ENCODE peak calls at places on chromosome 21, in seven cellular contexts. T, M, B, I, H, F and Z are unnamed samples.

GRCh38 chr21:34737115-34737514 is 68.3 kb downstream of the CLIC6 start:
- DNase-seq in M (no peak), T (peak; percentile 49), H (no peak), B (no peak), F (no peak), I (no peak), Z (no peak)

GRCh38 chr21:31395268-31395667 is 51.2 kb upstream of the TIAM1 start:
- DNase-seq in M (no peak), T (no peak), B (no peak), I (no peak), F (no peak), H (no peak), Z (no peak)

GRCh38 chr21:32364387-32364786 is 28.4 kb downstream of the URB1 start:
- DNase-seq in T (peak; percentile 23), B (no peak), M (no peak), F (no peak), I (no peak), H (peak; percentile 48), Z (peak; percentile 10)

GRCh38 chr21:29299906-29300546 is 1.3 kb downstream of the BACH1 start:
- DNase-seq in T (peak; percentile 98), H (peak; percentile 39), B (peak; percentile 2), F (peak; percentile 86), M (peak; percentile 68), I (peak; percentile 89), Z (peak; percentile 60)

GRCh38 chr21:39182484-39183271 is 573 bp downstream of the PSMG1 start:
- DNase-seq in M (no peak), H (no peak), F (no peak), I (no peak), B (peak; percentile 1), T (no peak), Z (no peak)

GRCh38 chr21:35559881-35560280 is 500.4 kb downstream of the SETD4 start:
- DNase-seq in H (no peak), F (no peak), T (peak; percentile 65), B (no peak), M (no peak), I (no peak), Z (no peak)

GRCh38 chr21:40505681-40506080 is 341.3 kb downstream of the DSCAM start:
- DNase-seq in T (peak; percentile 65), I (no peak), F (no peak), B (no peak), H (no peak), M (no peak), Z (no peak)

GRCh38 chr21:46189213-46189958 is 5.1 kb upstream of the SPATC1L start:
- DNase-seq in T (peak; percentile 66), B (no peak), H (no peak), I (no peak), F (no peak), M (no peak), Z (no peak)

GRCh38 chr21:46323227-46323709 is 402 bp downstream of the C21orf58 start:
- DNase-seq in M (no peak), B (no peak), F (peak; percentile 35), H (no peak), T (peak; percentile 6), I (no peak), Z (no peak)

GRCh38 chr21:46099476-46099875 is 1.6 kb downstream of the COL6A2 start:
- DNase-seq in B (no peak), F (no peak), I (no peak), M (no peak), H (peak; percentile 23), T (no peak), Z (no peak)

GRCh38 chr21:46116846-46117585 is 19.1 kb downstream of the COL6A2 start:
- DNase-seq in B (no peak), T (no peak), I (no peak), H (no peak), M (no peak), F (no peak), Z (no peak)

GRCh38 chr21:33976980-33977720 is 61.5 kb upstream of the ATP5PO start:
- DNase-seq in T (no peak), B (no peak), F (peak; percentile 38), H (no peak), I (no peak), M (no peak), Z (no peak)

GRCh38 chr21:25961042-25961441 is 209.5 kb downstream of the APP start:
- DNase-seq in B (no peak), H (no peak), F (peak; percentile 9), T (no peak), M (no peak), I (no peak), Z (peak; percentile 3)

GRCh38 chr21:14875704-14876364 is 189.0 kb downstream of the NRIP1 start:
- DNase-seq in I (no peak), H (no peak), M (peak; percentile 80), F (peak; percentile 51), B (no peak), T (peak; percentile 25), Z (no peak)

GRCh38 chr21:35581640-35582039 is 478.7 kb downstream of the SETD4 start:
- DNase-seq in H (no peak), I (no peak), T (no peak), M (no peak), F (no peak), B (no peak), Z (no peak)

GRCh38 chr21:45997205-45997494 is 15.6 kb downstream of the COL6A1 start:
- DNase-seq in I (no peak), H (no peak), B (no peak), T (no peak), M (no peak), F (no peak), Z (no peak)

GRCh38 chr21:35048706-35049617 is at the start of gene RUNX1:
- DNase-seq in M (peak; percentile 92), I (peak; percentile 61), T (peak; percentile 96), F (peak; percentile 95), B (peak; percentile 77), H (peak; percentile 52), Z (peak; percentile 92)

GRCh38 chr21:21415741-21416140 is 417.5 kb downstream of the NCAM2 start:
- DNase-seq in B (no peak), F (no peak), T (peak; percentile 56), M (no peak), H (no peak), I (no peak), Z (no peak)

GRCh38 chr21:29403291-29403690 is 104.6 kb downstream of the BACH1 start:
- DNase-seq in M (no peak), F (no peak), H (no peak), I (peak; percentile 9), T (no peak), B (no peak), Z (no peak)

GRCh38 chr21:38448619-38449186 is 49.6 kb downstream of the ERG start:
- DNase-seq in I (no peak), T (no peak), B (no peak), H (no peak), M (no peak), F (no peak), Z (no peak)

GRCh38 chr21:33817663-33818433 is 97.8 kb downstream of the ATP5PO start:
- DNase-seq in T (peak; percentile 23), B (no peak), I (no peak), F (no peak), M (no peak), H (no peak), Z (no peak)

GRCh38 chr21:41711416-41712023 is 55.3 kb downstream of the RIPK4 start:
- DNase-seq in T (no peak), F (no peak), H (peak; percentile 81), B (no peak), I (no peak), M (no peak), Z (no peak)

GRCh38 chr21:41713495-41714281 is 53.2 kb downstream of the RIPK4 start:
- DNase-seq in T (no peak), F (no peak), I (no peak), M (no peak), B (no peak), H (no peak), Z (no peak)

GRCh38 chr21:41710823-41711160 is 56.1 kb downstream of the RIPK4 start:
- DNase-seq in F (no peak), I (no peak), H (no peak), T (no peak), B (no peak), M (no peak), Z (no peak)

GRCh38 chr21:41712730-41713129 is 54.1 kb downstream of the RIPK4 start:
- DNase-seq in F (no peak), H (no peak), T (no peak), M (no peak), I (no peak), B (no peak), Z (no peak)

DNA sequence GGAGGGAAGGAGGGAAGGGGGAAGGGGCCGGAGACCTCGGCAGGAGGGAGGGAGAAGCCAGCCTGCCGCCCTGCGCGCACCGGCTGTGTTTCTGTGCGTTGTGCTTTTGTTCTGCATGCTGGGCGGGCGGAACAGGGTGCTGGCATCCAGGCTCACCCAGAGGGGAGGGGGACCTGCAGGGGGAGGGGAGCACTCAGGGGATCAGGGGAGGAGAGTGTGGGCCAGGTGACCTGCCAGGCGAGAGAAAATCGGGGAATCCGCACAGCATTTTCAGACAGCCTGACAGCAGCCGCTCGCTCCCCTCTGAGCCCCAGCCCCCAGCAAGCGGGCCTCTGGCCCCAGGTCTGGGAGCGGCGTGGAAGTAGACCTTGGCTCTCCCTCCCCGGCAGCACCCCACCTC is 54.7 kb downstream of the RIPK4 start:
- DNase-seq in B (no peak), F (no peak), M (no peak), H (no peak), T (no peak), I (no peak), Z (no peak)
- H3K4me3 ChIP-seq in B (no peak overlapping the region), F (no peak overlapping the region), M (no peak overlapping the region), H (no peak overlapping the region), T (no peak overlapping the region), I (no peak overlapping the region), Z (no peak overlapping the region)

DNA sequence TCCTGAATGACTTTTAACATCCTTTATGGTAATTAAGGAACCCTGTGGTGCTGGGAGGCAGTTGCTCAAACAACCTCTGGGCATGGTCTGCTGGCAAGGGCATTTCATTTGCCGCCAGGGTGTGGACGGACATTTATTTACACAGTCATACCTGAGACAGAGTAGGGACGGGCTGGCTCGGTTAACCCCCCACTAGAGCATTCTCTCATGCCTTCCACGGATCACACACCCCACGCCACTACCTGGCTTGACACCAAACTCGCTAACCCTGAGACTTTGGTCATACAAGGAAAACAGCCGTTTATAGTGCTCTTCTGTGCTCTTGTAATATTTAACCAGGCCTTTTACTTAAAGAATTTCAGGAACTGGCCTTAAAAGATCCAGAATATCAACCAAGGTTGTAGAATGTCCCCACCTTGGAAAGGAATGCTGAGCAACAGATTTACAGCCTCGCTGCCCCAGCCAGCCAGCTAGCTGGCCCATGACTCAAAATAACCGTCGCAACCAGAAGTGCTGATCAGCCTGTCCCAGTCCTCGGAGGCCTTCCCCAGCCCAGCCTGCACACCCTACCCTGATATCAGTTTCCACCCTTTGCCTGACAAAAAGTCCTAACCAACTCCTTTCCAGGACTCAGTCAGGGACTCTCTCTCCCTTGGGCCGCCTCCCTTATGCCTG is 6.5 kb upstream of the PDXK start:
- DNase-seq in T (peak; percentile 84), M (no peak), H (peak; percentile 84), I (no peak), F (no peak), B (no peak), Z (no peak)
- H3K4me3 ChIP-seq in T (no peak overlapping the region), M (no peak overlapping the region), H (no peak overlapping the region), I (no peak overlapping the region), F (no peak overlapping the region), B (no peak overlapping the region), Z (no peak overlapping the region)

GRCh38 chr21:16588433-16588860 is 858.7 kb downstream of the USP25 start:
- DNase-seq in F (no peak), H (peak; percentile 31), T (peak; percentile 92), I (peak; percentile 77), M (no peak), B (no peak), Z (no peak)
- H3K4me3 ChIP-seq in F (no peak overlapping the region), H (peak overlapping the region; percentile 39), T (peak overlapping the region; percentile 61), I (peak overlapping the region; percentile 43), M (no peak overlapping the region), B (no peak overlapping the region), Z (no peak overlapping the region)

GRCh38 chr21:44918581-44919033 is 2.1 kb downstream of the ITGB2 start:
- DNase-seq in T (no peak), B (no peak), F (no peak), I (no peak), M (no peak), H (no peak), Z (no peak)
- H3K4me3 ChIP-seq in T (no peak overlapping the region), B (peak overlapping the region; percentile 94), F (no peak overlapping the region), I (no peak overlapping the region), M (peak overlapping the region; percentile 35), H (no peak overlapping the region), Z (no peak overlapping the region)